ENCODE peak calls at places on chromosomes 4 and X, in nine cellular contexts. S is NCI-H1092 treated with DMSO at 0.1 percent for 48 hours; J is ACHN; O is pancreas; I is AG10803; F is endothelial cell; Q is sigmoid colon; B is SHP77 treated with DMSO at 0.1 percent for 48 hours; Y is activated T-cell treated with anti-CD3 and anti-CD28 coated beads, Interleukin-2, amount 50 U/mL, for 4 hours. P is an unnamed sample.
A peak's percentile ranks its signal among the peaks of the same experiment; 100 is the strongest.

GRCh38 chr4:1325176-1325480 is 21.9 kb upstream of the UVSSA start:
- DNase-seq in Q (no peak), S (no peak), O (no peak), J (no peak), F (no peak), I (no peak), B (no peak), Y (no peak), P (no peak)

GRCh38 chrX:13081385-13082285 is 37.2 kb upstream of the FAM9C start:
- DNase-seq in J (peak; percentile 2), Q (no peak), S (no peak), O (no peak), Y (no peak), B (no peak), I (peak; percentile 41), F (no peak), P (no peak)

GRCh38 chr4:186807131-186807530 is 83.5 kb upstream of the FAT1 start:
- DNase-seq in J (peak; percentile 29), S (no peak), B (no peak), Q (no peak), F (no peak), I (peak; percentile 7), O (no peak), Y (no peak), P (no peak)

GRCh38 chr4:189664693-189665250 is 275.9 kb upstream of the FRG1 start:
- DNase-seq in O (no peak), Y (no peak), I (no peak), B (no peak), J (no peak), F (no peak), S (no peak), Q (peak; percentile 41), P (peak; percentile 73)

GRCh38 chrX:17553451-17553850 is 178.5 kb downstream of the NHS start:
- DNase-seq in Y (no peak), O (no peak), F (no peak), B (no peak), J (peak; percentile 19), Q (no peak), I (peak; percentile 74), S (no peak), P (no peak)

GRCh38 chr4:31045724-31046318 is 325.7 kb downstream of the PCDH7 start:
- DNase-seq in S (peak; percentile 55), I (no peak), F (peak; percentile 4), B (no peak), J (peak; percentile 30), O (peak; percentile 13), Y (no peak), Q (no peak), P (no peak)

GRCh38 chrX:10636337-10636736 is 16.0 kb upstream of the MID1 start:
- DNase-seq in Q (no peak), B (no peak), S (peak; percentile 62), J (peak; percentile 66), Y (no peak), I (peak; percentile 59), O (no peak), F (peak; percentile 39), P (no peak)

GRCh38 chr4:153486281-153487151 is 20.4 kb downstream of the TMEM131L start:
- DNase-seq in S (no peak), Q (no peak), Y (peak; percentile 36), O (peak; percentile 54), B (no peak), J (peak; percentile 76), I (peak; percentile 83), F (no peak), P (peak; percentile 52)

GRCh38 chrX:20128678-20129077 is 12.0 kb upstream of the MAP7D2 start:
- DNase-seq in Y (no peak), Q (no peak), O (no peak), B (no peak), J (no peak), I (no peak), F (no peak), S (no peak), P (no peak)